ENCODE peak calls at places on chromosomes 2 and 18, in eight cellular contexts. One of them, this sample, is unnamed.

GRCh38 chr18:6576706-6577375 is 152.7 kb upstream of the ARHGAP28 start:
- DNase-seq in heart left ventricle: no peak
- DNase-seq in heart right ventricle: no peak
- DNase-seq in right lobe of liver: no peak
- DNase-seq in HCT116: no peak
- DNase-seq in pancreas: no peak
- DNase-seq in ovary: no peak
- DNase-seq in A673: no peak
- DNase-seq in this sample: peak

GRCh38 chr2:160063266-160063665 is 851 bp upstream of the PLA2R1 start:
- DNase-seq in heart left ventricle: no peak
- DNase-seq in heart right ventricle: no peak
- DNase-seq in ovary: no peak
- DNase-seq in A673: no peak
- DNase-seq in pancreas: no peak
- DNase-seq in HCT116: no peak
- DNase-seq in right lobe of liver: no peak
- DNase-seq in this sample: no peak

GRCh38 chr2:216842634-216843033 is 17.2 kb downstream of the TNP1 start:
- DNase-seq in HCT116: no peak
- DNase-seq in pancreas: no peak
- DNase-seq in heart right ventricle: peak
- DNase-seq in ovary: peak
- DNase-seq in heart left ventricle: peak
- DNase-seq in right lobe of liver: no peak
- DNase-seq in A673: no peak
- DNase-seq in this sample: no peak

GRCh38 chr18:13542520-13542847 is 183.9 kb downstream of the FAM210A start:
- DNase-seq in HCT116: no peak
- DNase-seq in A673: no peak
- DNase-seq in heart right ventricle: no peak
- DNase-seq in heart left ventricle: no peak
- DNase-seq in pancreas: no peak
- DNase-seq in ovary: no peak
- DNase-seq in right lobe of liver: no peak
- DNase-seq in this sample: no peak

GRCh38 chr18:79899609-79900435 is 51.6 kb downstream of the SLC66A2 start:
- DNase-seq in HCT116: no peak
- DNase-seq in pancreas: peak
- DNase-seq in heart left ventricle: no peak
- DNase-seq in ovary: peak
- DNase-seq in heart right ventricle: no peak
- DNase-seq in right lobe of liver: peak
- DNase-seq in A673: no peak
- DNase-seq in this sample: no peak

GRCh38 chr2:232689152-232689910 is 7.8 kb upstream of the GIGYF2 start:
- DNase-seq in A673: peak
- DNase-seq in HCT116: no peak
- DNase-seq in right lobe of liver: peak
- DNase-seq in heart left ventricle: peak
- DNase-seq in ovary: peak
- DNase-seq in pancreas: peak
- DNase-seq in heart right ventricle: peak
- DNase-seq in this sample: no peak

GRCh38 chr18:78920436-78921138 is 59.0 kb upstream of the SALL3 start:
- DNase-seq in right lobe of liver: peak
- DNase-seq in heart right ventricle: no peak
- DNase-seq in HCT116: no peak
- DNase-seq in ovary: no peak
- DNase-seq in A673: no peak
- DNase-seq in heart left ventricle: no peak
- DNase-seq in pancreas: no peak
- DNase-seq in this sample: no peak

GRCh38 chr18:58753976-58754375 is 82.7 kb downstream of the MALT1 start:
- DNase-seq in right lobe of liver: no peak
- DNase-seq in heart left ventricle: no peak
- DNase-seq in pancreas: no peak
- DNase-seq in HCT116: no peak
- DNase-seq in A673: no peak
- DNase-seq in ovary: no peak
- DNase-seq in heart right ventricle: no peak
- DNase-seq in this sample: no peak

GRCh38 chr2:120622886-120623753 is 112.5 kb upstream of the GLI2 start:
- DNase-seq in pancreas: no peak
- DNase-seq in right lobe of liver: no peak
- DNase-seq in heart right ventricle: no peak
- DNase-seq in ovary: no peak
- DNase-seq in HCT116: no peak
- DNase-seq in A673: no peak
- DNase-seq in heart left ventricle: no peak
- DNase-seq in this sample: no peak

GRCh38 chr2:157789161-157789720 is 86.9 kb downstream of the ACVR1 start:
- DNase-seq in heart left ventricle: no peak
- DNase-seq in A673: no peak
- DNase-seq in ovary: no peak
- DNase-seq in heart right ventricle: peak
- DNase-seq in HCT116: no peak
- DNase-seq in right lobe of liver: no peak
- DNase-seq in pancreas: no peak
- DNase-seq in this sample: no peak

GRCh38 chr2:157790780-157791179 is 85.3 kb downstream of the ACVR1 start:
- DNase-seq in A673: no peak
- DNase-seq in HCT116: no peak
- DNase-seq in ovary: no peak
- DNase-seq in pancreas: no peak
- DNase-seq in right lobe of liver: no peak
- DNase-seq in heart right ventricle: no peak
- DNase-seq in heart left ventricle: no peak
- DNase-seq in this sample: no peak

GRCh38 chr2:157792345-157793052 is 83.6 kb downstream of the ACVR1 start:
- DNase-seq in heart left ventricle: no peak
- DNase-seq in A673: no peak
- DNase-seq in HCT116: no peak
- DNase-seq in pancreas: no peak
- DNase-seq in ovary: no peak
- DNase-seq in heart right ventricle: no peak
- DNase-seq in right lobe of liver: no peak
- DNase-seq in this sample: no peak

GRCh38 chr2:157788201-157788600 is 87.9 kb downstream of the ACVR1 start:
- DNase-seq in pancreas: no peak
- DNase-seq in ovary: no peak
- DNase-seq in A673: no peak
- DNase-seq in HCT116: no peak
- DNase-seq in heart right ventricle: no peak
- DNase-seq in heart left ventricle: no peak
- DNase-seq in right lobe of liver: no peak
- DNase-seq in this sample: no peak

DNA sequence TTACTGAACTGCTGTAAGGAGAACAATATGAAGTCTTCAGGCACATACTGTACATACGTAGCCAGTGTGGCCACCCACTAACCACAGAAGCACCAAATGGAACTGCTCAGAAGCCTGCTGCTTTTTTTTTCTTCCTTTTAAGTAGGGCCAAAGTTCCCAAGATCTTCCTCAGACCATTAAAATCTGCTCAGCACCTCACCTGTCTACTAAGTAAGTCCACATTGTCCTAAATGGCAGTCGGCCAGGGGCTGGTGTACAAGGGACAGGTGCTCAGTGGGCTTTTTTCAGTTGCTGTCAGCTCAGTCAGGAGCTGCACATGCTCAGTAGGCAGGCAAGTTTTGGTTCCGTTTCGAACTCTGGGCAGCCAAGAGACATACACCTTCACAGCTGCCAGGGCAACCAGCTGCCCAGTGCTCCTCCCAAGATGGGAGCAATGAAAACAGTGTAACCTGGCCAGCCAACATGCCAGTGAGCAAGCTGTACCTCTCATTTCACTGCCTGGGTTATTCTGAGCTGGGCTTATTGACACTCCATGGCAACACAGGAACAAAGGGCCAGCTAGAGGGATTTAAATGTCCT is 86.1 kb downstream of the ACVR1 start:
- DNase-seq in ovary: no peak
- DNase-seq in right lobe of liver: peak
- DNase-seq in A673: no peak
- DNase-seq in HCT116: no peak
- DNase-seq in pancreas: peak
- DNase-seq in heart left ventricle: peak
- DNase-seq in heart right ventricle: peak
- DNase-seq in this sample: no peak
- H3K4me3 ChIP-seq in ovary: no peak
- H3K4me3 ChIP-seq in right lobe of liver: no peak
- H3K4me3 ChIP-seq in A673: no peak
- H3K4me3 ChIP-seq in HCT116: no peak
- H3K4me3 ChIP-seq in pancreas: no peak
- H3K4me3 ChIP-seq in heart left ventricle: no peak
- H3K4me3 ChIP-seq in heart right ventricle: no peak
- H3K4me3 ChIP-seq in this sample: no peak

GRCh38 chr2:99636432-99637034 is 146.7 kb upstream of the REV1 start:
- DNase-seq in right lobe of liver: peak
- DNase-seq in A673: no peak
- DNase-seq in ovary: peak
- DNase-seq in pancreas: peak
- DNase-seq in heart left ventricle: peak
- DNase-seq in heart right ventricle: peak
- DNase-seq in HCT116: no peak
- DNase-seq in this sample: no peak
- TF ChIP-seq CTCF in right lobe of liver: no peak
- TF ChIP-seq CTCF in A673: no peak
- TF ChIP-seq CTCF in ovary: no peak
- TF ChIP-seq CTCF in pancreas: no peak
- TF ChIP-seq CTCF in heart left ventricle: peak
- TF ChIP-seq CTCF in heart right ventricle: no peak
- TF ChIP-seq CTCF in HCT116: no peak
- TF ChIP-seq CTCF in this sample: no peak

GRCh38 chr2:226693521-226693920 is 106.1 kb downstream of the IRS1 start:
- DNase-seq in heart right ventricle: no peak
- DNase-seq in HCT116: no peak
- DNase-seq in A673: no peak
- DNase-seq in right lobe of liver: no peak
- DNase-seq in heart left ventricle: no peak
- DNase-seq in ovary: no peak
- DNase-seq in pancreas: no peak
- DNase-seq in this sample: no peak
- H3K4me3 ChIP-seq in heart right ventricle: no peak
- H3K4me3 ChIP-seq in HCT116: no peak
- H3K4me3 ChIP-seq in A673: no peak
- H3K4me3 ChIP-seq in right lobe of liver: no peak
- H3K4me3 ChIP-seq in heart left ventricle: no peak
- H3K4me3 ChIP-seq in ovary: no peak
- H3K4me3 ChIP-seq in pancreas: no peak
- H3K4me3 ChIP-seq in this sample: no peak

GRCh38 chr2:451495-451894 is 163.6 kb upstream of the ALKAL2 start:
- DNase-seq in pancreas: no peak
- DNase-seq in heart left ventricle: no peak
- DNase-seq in A673: no peak
- DNase-seq in ovary: no peak
- DNase-seq in right lobe of liver: no peak
- DNase-seq in HCT116: no peak
- DNase-seq in heart right ventricle: no peak
- DNase-seq in this sample: no peak
- TF ChIP-seq CTCF in pancreas: no peak
- TF ChIP-seq CTCF in heart left ventricle: no peak
- TF ChIP-seq CTCF in A673: no peak
- TF ChIP-seq CTCF in ovary: no peak
- TF ChIP-seq CTCF in right lobe of liver: no peak
- TF ChIP-seq CTCF in HCT116: no peak
- TF ChIP-seq CTCF in heart right ventricle: no peak
- TF ChIP-seq CTCF in this sample: no peak

GRCh38 chr2:220476877-220477276 is 849.4 kb downstream of the SLC4A3 start:
- DNase-seq in A673: no peak
- DNase-seq in heart right ventricle: no peak
- DNase-seq in pancreas: no peak
- DNase-seq in heart left ventricle: no peak
- DNase-seq in HCT116: no peak
- DNase-seq in right lobe of liver: no peak
- DNase-seq in ovary: no peak
- DNase-seq in this sample: no peak
- H3K4me3 ChIP-seq in A673: no peak
- H3K4me3 ChIP-seq in heart right ventricle: no peak
- H3K4me3 ChIP-seq in pancreas: no peak
- H3K4me3 ChIP-seq in heart left ventricle: no peak
- H3K4me3 ChIP-seq in HCT116: no peak
- H3K4me3 ChIP-seq in right lobe of liver: no peak
- H3K4me3 ChIP-seq in ovary: no peak
- H3K4me3 ChIP-seq in this sample: no peak